ENCODE peak calls at places on chromosomes 11 and 22, in eight cellular contexts. F is naive thymus-derived CD8-positive, alpha-beta T cell; S is myocyte; W is GM10248; O is stimulated activated CD8-positive, alpha-beta memory T cell treated with anti-CD3 and anti-CD28 coated beads, Interleukin-7, amount 100 ng/mL, for 1 hour; N is suprapubic skin; T is GM20000; Y is activated T-helper 1 cell treated with anti-CD3 and anti-CD28 coated beads, Interleukin-12 subunit alpha, Interleukin-12 subunit beta, Interleukin-2, Interleukin-4 antibody, amounts not matched to agents 30 ng/mL and 10 ng/mL and 1 ng/mL, durations not matched to agents 14 hours and 24 hours and 36 hours. G is an unnamed sample.

GRCh38 chr22:20153945-20154344 is 3.1 kb upstream of the CCDC188 start:
- DNase-seq in Y (no peak), S (no peak), F (no peak), N (no peak), O (no peak), T (no peak), W (no peak), G (no peak)

GRCh38 chr11:110501428-110501827 is 71.7 kb downstream of the FDX1 start:
- DNase-seq in F (no peak), Y (no peak), W (no peak), N (no peak), T (no peak), S (no peak), O (no peak), G (no peak)

GRCh38 chr11:69959461-69959860 is 118.7 kb upstream of the ANO1 start:
- DNase-seq in Y (no peak), N (no peak), F (no peak), T (no peak), O (no peak), W (no peak), S (no peak), G (no peak)

GRCh38 chr11:111515591-111515990 is 1.0 kb downstream of the HOATZ start:
- DNase-seq in Y (no peak), S (no peak), F (no peak), O (no peak), T (no peak), N (no peak), W (no peak), G (no peak)

GRCh38 chr11:91396243-91397133 is 828.1 kb upstream of the FAT3 start:
- DNase-seq in F (no peak), O (no peak), N (no peak), S (peak; percentile 22), T (no peak), W (no peak), Y (no peak), G (no peak)

GRCh38 chr11:8382436-8383053 is 118.9 kb upstream of the LMO1 start:
- DNase-seq in O (no peak), W (no peak), N (no peak), S (peak; percentile 35), F (no peak), T (no peak), Y (no peak), G (no peak)

GRCh38 chr11:76169473-76169881 is 36.8 kb downstream of the WNT11 start:
- DNase-seq in O (no peak), N (no peak), T (no peak), Y (no peak), S (no peak), F (no peak), W (peak; percentile 52), G (no peak)

GRCh38 chr11:10540546-10540914 is 457 bp downstream of the RNF141 start:
- DNase-seq in F (no peak), N (no peak), Y (no peak), S (peak; percentile 58), W (no peak), T (no peak), O (no peak), G (no peak)

GRCh38 chr22:43275545-43275981 is 67.6 kb downstream of the SCUBE1 start:
- DNase-seq in F (no peak), O (no peak), W (no peak), Y (no peak), S (no peak), T (no peak), N (no peak), G (no peak)

GRCh38 chr22:36536717-36537116 is 7.8 kb upstream of the EIF3D start:
- DNase-seq in Y (no peak), N (no peak), O (no peak), S (peak; percentile 89), T (no peak), F (no peak), W (no peak), G (no peak)

GRCh38 chr22:29205598-29206371 is at the start of gene EMID1:
- DNase-seq in W (peak; percentile 67), S (peak; percentile 16), F (no peak), N (no peak), T (peak; percentile 86), Y (no peak), O (no peak), G (no peak)

G was measured in T-helper 2 cell.